ENCODE peak calls at places on chromosomes 16 and 17, in five cellular contexts. R is activated CD4-positive, CD25-positive, alpha-beta regulatory T cell; M is type B pancreatic cell; O is upper lobe of right lung; N is SK-N-SH. T is an unnamed sample.

GRCh38 chr17:79622201-79622601 is 11.3 kb upstream of the RBFOX3 start:
- DNase-seq in R (no peak), M (peak; percentile 47), O (peak; percentile 53), N (peak; percentile 36), T (no peak)

GRCh38 chr16:53822936-53823529 is 119.1 kb downstream of the FTO start:
- DNase-seq in R (no peak), M (no peak), O (no peak), N (no peak), T (no peak)

GRCh38 chr16:16143038-16143763 is 80.1 kb downstream of the ABCC6 start:
- DNase-seq in R (no peak), M (no peak), O (no peak), N (no peak), T (peak; percentile 34)

GRCh38 chr16:47924950-47925349 is 230.8 kb downstream of the ABCC12 start:
- DNase-seq in R (no peak), M (no peak), O (no peak), N (no peak), T (no peak)

GRCh38 chr16:66360624-66361324 is 5.7 kb upstream of the CDH5 start:
- DNase-seq in R (no peak), M (no peak), O (peak; percentile 65), N (no peak), T (no peak)

GRCh38 chr17:77324227-77324626 is 183.5 kb downstream of the SEC14L1 start:
- DNase-seq in R (no peak), M (peak; percentile 56), O (peak; percentile 53), N (peak; percentile 24), T (no peak)

GRCh38 chr16:68935008-68935407 is 91.7 kb downstream of the TANGO6 start:
- DNase-seq in R (no peak), M (no peak), O (no peak), N (no peak), T (no peak)

GRCh38 chr16:17510532-17510931 is 39.8 kb upstream of the XYLT1 start:
- DNase-seq in R (no peak), M (no peak), O (no peak), N (no peak), T (no peak)

GRCh38 chr16:1655909-1656807 is 21.9 kb upstream of the JPT2 start:
- DNase-seq in R (no peak), M (no peak), O (no peak), N (no peak), T (no peak)

GRCh38 chr16:1150511-1150982 is 2.4 kb upstream of the CACNA1H start:
- DNase-seq in R (no peak), M (no peak), O (no peak), N (no peak), T (peak; percentile 45)

GRCh38 chr17:2414665-2415064 is 13.8 kb upstream of the MNT start:
- DNase-seq in R (no peak), M (no peak), O (no peak), N (no peak), T (no peak)

GRCh38 chr17:77802811-77803220 is 155.7 kb upstream of the TNRC6C start:
- DNase-seq in R (no peak), M (no peak), O (no peak), N (peak; percentile 93), T (peak; percentile 80)

GRCh38 chr16:56999409-57000270 is 10.3 kb downstream of the NLRC5 start:
- DNase-seq in R (no peak), M (no peak), O (no peak), N (no peak), T (no peak)

GRCh38 chr16:60636117-60636516 is 1400.1 kb downstream of the CDH8 start:
- DNase-seq in R (no peak), M (no peak), O (no peak), N (no peak), T (no peak)

GRCh38 chr16:23803591-23804123 is 32.1 kb upstream of the PRKCB start:
- DNase-seq in R (peak; percentile 45), M (no peak), O (peak; percentile 73), N (peak; percentile 66), T (peak; percentile 58)

GRCh38 chr17:38563362-38564253 is 42.1 kb downstream of the SRCIN1 start:
- DNase-seq in R (no peak), M (no peak), O (no peak), N (no peak), T (peak; percentile 63)

GRCh38 chr16:53865492-53865863 is 161.5 kb downstream of the FTO start:
- DNase-seq in R (no peak), M (no peak), O (no peak), N (no peak), T (no peak)

GRCh38 chr17:48131216-48131824 is 23.8 kb downstream of the SNX11 start:
- DNase-seq in R (no peak), M (no peak), O (no peak), N (peak; percentile 82), T (peak; percentile 79)

GRCh38 chr16:5381481-5381880 is 283.9 kb upstream of the EEF2KMT start:
- DNase-seq in R (no peak), M (no peak), O (no peak), N (no peak), T (peak; percentile 65)

GRCh38 chr17:75386430-75386829 is 19.0 kb downstream of the GRB2 start:
- DNase-seq in R (no peak), M (no peak), O (no peak), N (no peak), T (no peak)

GRCh38 chr17:52762147-52762793 is 603.8 kb upstream of the CA10 start:
- DNase-seq in R (no peak), M (no peak), O (no peak), N (no peak), T (peak; percentile 44)

GRCh38 chr17:35740997-35741931 is 9.8 kb downstream of the RASL10B start:
- DNase-seq in R (no peak), M (no peak), O (no peak), N (peak; percentile 74), T (peak; percentile 51)

GRCh38 chr17:38674013-38674748 is 576 bp downstream of the EPOP start:
- DNase-seq in R (no peak), M (no peak), O (peak; percentile 75), N (peak; percentile 81), T (peak; percentile 38)

GRCh38 chr16:80500116-80500859 is 40.5 kb upstream of the DYNLRB2 start:
- DNase-seq in R (no peak), M (no peak), O (no peak), N (no peak), T (no peak)

GRCh38 chr17:28485049-28485448 is 11.6 kb downstream of the SLC13A2 start:
- DNase-seq in R (no peak), M (no peak), O (no peak), N (no peak), T (no peak)

GRCh38 chr16:66304151-66304550 is 62.3 kb upstream of the CDH5 start:
- DNase-seq in R (no peak), M (peak; percentile 61), O (no peak), N (no peak), T (no peak)

GRCh38 chr17:76272541-76273434 is 7.6 kb downstream of the UBALD2 start:
- DNase-seq in R (peak; percentile 59), M (no peak), O (no peak), N (no peak), T (no peak)

GRCh38 chr17:31877911-31878702 is 19.1 kb upstream of the COPRS start:
- DNase-seq in R (no peak), M (no peak), O (no peak), N (no peak), T (no peak)

GRCh38 chr17:71329310-71330098 is 791.3 kb upstream of the SOX9 start:
- DNase-seq in R (no peak), M (no peak), O (no peak), N (no peak), T (no peak)

GRCh38 chr17:74439691-74440567 is 8.0 kb downstream of the GPRC5C start:
- DNase-seq in R (no peak), M (no peak), O (no peak), N (no peak), T (no peak)

GRCh38 chr17:21302711-21303425 is 18.4 kb downstream of the MAP2K3 start:
- DNase-seq in R (no peak), M (no peak), O (no peak), N (peak; percentile 52), T (no peak)

GRCh38 chr16:69893086-69893485 is 58.0 kb upstream of the CLEC18A start:
- DNase-seq in R (no peak), M (no peak), O (no peak), N (no peak), T (no peak)

T was measured in BE2C.